ENCODE peak calls at places on chromosomes 1 and 21, in seven cellular contexts. Y is GM23338, P is astrocyte, C is A673, F is fibroblast of lung, G is PC-9, E is MM.1S. L is an unnamed sample.
A peak's percentile ranks its signal among the peaks of the same experiment; 100 is the strongest.

GRCh38 chr1:222919478-222919865 is 104.6 kb downstream of the DISP1 start:
- DNase-seq in F (peak; percentile 85), G (no peak), C (no peak), Y (no peak), E (no peak), P (peak; percentile 61), L (no peak)

GRCh38 chr1:111032295-111032897 is 68.7 kb upstream of the LRIF1 start:
- DNase-seq in G (peak; percentile 64), P (no peak), C (peak; percentile 61), F (peak; percentile 38), E (peak; percentile 46), Y (peak; percentile 78), L (peak; percentile 42)

GRCh38 chr1:72119491-72119890 is 162.8 kb downstream of the NEGR1 start:
- DNase-seq in C (no peak), P (no peak), Y (no peak), E (no peak), G (no peak), F (no peak), L (no peak)

GRCh38 chr21:34880401-34880800 is 168.7 kb downstream of the RUNX1 start:
- DNase-seq in C (no peak), P (no peak), F (no peak), Y (no peak), E (no peak), G (no peak), L (no peak)

GRCh38 chr1:191320062-191320461 is 838.2 kb upstream of the RGS18 start:
- DNase-seq in G (no peak), C (peak; percentile 12), E (no peak), F (peak; percentile 16), P (no peak), Y (no peak), L (no peak)

GRCh38 chr1:88284666-88285366 is 399.3 kb upstream of the PKN2 start:
- DNase-seq in P (no peak), G (no peak), Y (no peak), C (no peak), F (no peak), E (no peak), L (no peak)

GRCh38 chr1:204473415-204473965 is 21.1 kb downstream of the PIK3C2B start:
- DNase-seq in P (no peak), Y (no peak), F (no peak), E (no peak), G (no peak), C (no peak), L (no peak)

GRCh38 chr1:230900984-230901383 is 32.7 kb upstream of the C1orf198 start:
- DNase-seq in F (no peak), P (no peak), E (no peak), C (no peak), G (no peak), Y (no peak), L (no peak)

GRCh38 chr1:114152211-114153050 is 1.2 kb downstream of the SYT6 start:
- DNase-seq in E (no peak), F (peak; percentile 29), G (no peak), C (peak; percentile 60), Y (peak; percentile 61), P (peak; percentile 13), L (no peak)

GRCh38 chr1:85344256-85344694 is 67.8 kb upstream of the BCL10 start:
- DNase-seq in F (peak; percentile 47), G (peak; percentile 47), C (peak; percentile 54), E (no peak), P (peak; percentile 58), Y (peak; percentile 91), L (no peak)

GRCh38 chr1:195637474-195637873 is 970.8 kb downstream of the KCNT2 start:
- DNase-seq in P (no peak), Y (no peak), E (no peak), G (no peak), C (no peak), F (peak; percentile 56), L (no peak)

GRCh38 chr1:8423134-8423701 is 105.3 kb downstream of the SLC45A1 start:
- DNase-seq in G (no peak), C (peak; percentile 45), F (no peak), Y (peak; percentile 30), P (no peak), E (no peak), L (peak; percentile 45)

GRCh38 chr1:95353185-95353584 is 119.2 kb downstream of the RWDD3 start:
- DNase-seq in Y (no peak), E (no peak), P (no peak), G (no peak), C (no peak), F (no peak), L (no peak)

GRCh38 chr1:46278807-46279206 is 24.6 kb downstream of the LRRC41 start:
- DNase-seq in P (peak; percentile 56), C (no peak), F (no peak), E (no peak), G (no peak), Y (no peak), L (no peak)

GRCh38 chr1:208791458-208791857 is 547.3 kb upstream of the PLXNA2 start:
- DNase-seq in G (no peak), Y (no peak), F (no peak), E (no peak), P (peak; percentile 36), C (no peak), L (no peak)

GRCh38 chr1:192445849-192446489 is 129.2 kb downstream of the RGS21 start:
- DNase-seq in P (peak; percentile 30), G (no peak), Y (peak; percentile 56), C (peak; percentile 77), F (peak; percentile 74), E (peak; percentile 69), L (peak; percentile 65)
- H3K27me3 ChIP-seq in P (no peaks in the 10 kb centered on the region), G (no peaks in the 10 kb centered on the region), Y (no peaks in the 10 kb centered on the region), C (no peaks in the 10 kb centered on the region), F (no peaks in the 10 kb centered on the region), E (no peaks in the 10 kb centered on the region), L (no peaks in the 10 kb centered on the region)

GRCh38 chr21:44711327-44712202 is at the start of gene TSPEAR:
- DNase-seq in C (no peak), G (no peak), E (no peak), Y (peak; percentile 57), P (no peak), F (no peak), L (no peak)
- TF ChIP-seq EZH2 in C (no peak), G (peak; percentile 28), E (no peak), Y (peak; percentile 81), P (peak; percentile 22), F (peak; percentile 68), L (no peak)

DNA sequence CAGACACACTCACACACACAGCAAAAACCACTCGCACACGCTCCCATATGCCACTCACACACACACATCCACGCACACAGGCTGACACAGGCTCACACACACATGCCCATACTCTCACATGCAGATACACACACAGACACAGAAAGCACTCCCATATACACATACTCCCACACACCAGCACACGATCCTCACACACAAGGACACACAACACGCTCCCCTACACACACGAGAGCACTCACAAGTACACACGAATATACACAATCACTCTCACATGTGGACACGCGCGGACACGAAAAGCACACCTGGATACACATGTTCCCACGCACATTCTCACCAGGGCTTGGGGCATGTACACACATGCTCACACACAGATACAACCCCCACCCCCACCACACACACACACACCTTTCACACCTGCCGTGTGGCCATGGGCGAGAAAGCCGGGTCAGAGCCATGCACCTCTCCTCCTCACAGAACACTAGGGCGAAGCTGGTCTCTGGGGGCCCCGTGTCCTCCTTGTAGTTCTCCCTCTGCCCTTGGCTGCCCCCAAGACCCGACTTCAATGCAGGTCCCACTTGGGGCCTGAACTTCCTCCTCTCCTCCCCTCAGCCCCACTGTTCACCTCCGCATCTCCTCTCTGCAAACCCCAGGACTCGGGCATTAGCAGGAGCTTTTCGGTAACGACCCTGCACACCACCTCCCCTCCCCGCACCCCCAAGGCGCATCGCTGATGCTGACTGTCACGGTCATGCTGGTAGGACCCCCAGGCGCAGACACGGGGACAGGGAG is 6.9 kb upstream of the GUCA2B start:
- DNase-seq in C (no peak), F (no peak), Y (no peak), P (no peak), E (no peak), G (no peak), L (no peak)
- H3K27me3 ChIP-seq in C (peaks cover 7% of the 10 kb centered on the region), F (peaks cover 28% of the 10 kb centered on the region), Y (no peaks in the 10 kb centered on the region), P (peaks cover 36% of the 10 kb centered on the region), E (no peaks in the 10 kb centered on the region), G (no peaks in the 10 kb centered on the region), L (no peaks in the 10 kb centered on the region)

GRCh38 chr1:11704226-11704619 is 12.7 kb downstream of the DRAXIN start:
- DNase-seq in Y (peak; percentile 62), C (no peak), P (no peak), G (no peak), E (no peak), F (no peak), L (no peak)

GRCh38 chr1:11701551-11701961 is 10.0 kb downstream of the DRAXIN start:
- DNase-seq in P (no peak), G (no peak), F (no peak), C (peak; percentile 65), E (no peak), Y (no peak), L (no peak)

GRCh38 chr1:11700655-11701467 is 9.4 kb downstream of the DRAXIN start:
- DNase-seq in G (no peak), F (no peak), P (no peak), E (no peak), C (peak; percentile 86), Y (peak; percentile 63), L (no peak)

GRCh38 chr1:11703357-11704225 is 12.1 kb downstream of the DRAXIN start:
- DNase-seq in E (no peak), F (no peak), G (no peak), Y (no peak), P (no peak), C (no peak), L (no peak)

DNA sequence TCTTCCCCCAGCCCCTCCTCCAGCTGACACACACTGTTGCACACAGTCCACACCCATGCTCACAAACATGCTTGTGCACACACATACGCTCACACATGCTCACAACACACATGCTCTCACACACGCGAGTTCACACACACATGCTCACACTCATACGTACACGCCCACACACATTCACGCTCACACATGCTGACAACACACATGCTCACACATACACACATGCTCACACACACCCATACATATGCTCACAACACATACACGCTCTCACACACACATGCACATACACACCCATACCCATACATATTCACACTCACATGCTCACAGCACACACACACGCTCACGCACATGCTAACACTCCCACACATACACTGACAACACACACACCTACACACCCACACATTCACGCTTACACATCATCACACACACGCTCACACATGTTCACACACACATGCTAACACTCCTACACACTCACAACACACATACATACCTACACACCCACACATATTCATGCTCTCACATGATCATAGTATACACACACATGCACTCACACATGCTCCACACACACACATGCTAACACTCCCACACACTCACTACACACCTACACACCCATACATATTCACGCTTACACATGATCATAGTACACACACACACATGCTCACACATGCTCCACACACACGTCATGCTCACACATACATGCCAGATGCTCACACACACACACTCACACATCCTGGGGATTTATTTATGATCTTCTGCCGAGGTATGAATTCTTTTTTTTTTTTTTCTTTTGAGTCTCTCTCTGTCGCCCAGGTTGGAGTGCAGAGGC is 10.7 kb downstream of the DRAXIN start:
- DNase-seq in E (no peak), Y (no peak), C (no peak), P (no peak), F (no peak), G (no peak), L (no peak)
- TF ChIP-seq EZH2 in E (no peak), Y (no peak), C (no peak), P (no peak), F (no peak), G (no peak), L (no peak)

GRCh38 chr1:238466459-238466858 is 575.7 kb upstream of the ZP4 start:
- DNase-seq in Y (no peak), C (no peak), E (no peak), G (no peak), P (peak; percentile 62), F (peak; percentile 43), L (no peak)
- H3K27me3 ChIP-seq in Y (no peaks in the 10 kb centered on the region), C (no peaks in the 10 kb centered on the region), E (no peaks in the 10 kb centered on the region), G (no peaks in the 10 kb centered on the region), P (no peaks in the 10 kb centered on the region), F (no peaks in the 10 kb centered on the region), L (no peaks in the 10 kb centered on the region)

GRCh38 chr1:53061123-53061858 is 722 bp upstream of the PODN start:
- DNase-seq in P (no peak), C (no peak), G (no peak), F (peak; percentile 46), Y (no peak), E (no peak), L (no peak)
- TF ChIP-seq EZH2 in P (no peak), C (no peak), G (no peak), F (no peak), Y (no peak), E (no peak), L (no peak)

L was measured in DND-41.